ENCODE peak calls at places on chromosomes 1 and 21, in ten cellular contexts. O is activated T-helper 1 cell treated with Interleukin-2 at 50 U/mL for 16 hours; F is non-pigmented ciliary epithelial cell; D is cardiac fibroblast; R is DMS 273 treated with DMSO at 0.1 percent for 48 hours; H is psoas muscle; A is naive B cell; Q is stimulated activated CD8-positive, alpha-beta memory T cell treated with anti-CD3 and anti-CD28 coated beads, Interleukin-4, amount 100 ng/mL, for 1 hour; M is kidney tubule cell; S is EL. L is an unnamed sample.

GRCh38 chr21:44347911-44348451 is 5.4 kb upstream of the TRPM2 start:
- DNase-seq in O (no peak), F (no peak), D (no peak), R (no peak), H (no peak), A (no peak), Q (no peak), M (no peak), S (no peak), L (no peak)

GRCh38 chr1:32263744-32264143 is 12.7 kb downstream of the LCK start:
- DNase-seq in O (no peak), F (no peak), D (no peak), R (no peak), H (no peak), A (no peak), Q (no peak), M (no peak), S (no peak), L (no peak)

GRCh38 chr1:244918422-244919319 is 54.3 kb upstream of the HNRNPU start:
- DNase-seq in O (peak), F (no peak), D (peak), R (peak), H (peak), A (peak), Q (peak), M (peak), S (peak), L (no peak)

GRCh38 chr1:93652335-93652949 is 29.2 kb downstream of the BCAR3 start:
- DNase-seq in O (no peak), F (no peak), D (no peak), R (no peak), H (no peak), A (no peak), Q (no peak), M (no peak), S (no peak), L (no peak)

GRCh38 chr1:93015590-93015989 is 54.3 kb upstream of the DIPK1A start:
- DNase-seq in O (no peak), F (no peak), D (peak), R (no peak), H (no peak), A (no peak), Q (no peak), M (no peak), S (peak), L (no peak)

GRCh38 chr1:181021811-181022434 is 747 bp downstream of the STX6 start:
- DNase-seq in O (peak), F (no peak), D (peak), R (no peak), H (peak), A (peak), Q (peak), M (peak), S (peak), L (peak)

GRCh38 chr1:225655509-225656258 is 2.8 kb upstream of the ENAH start:
- DNase-seq in O (no peak), F (peak), D (peak), R (peak), H (peak), A (no peak), Q (no peak), M (peak), S (peak), L (peak)

GRCh38 chr1:11600901-11601300 is 53.3 kb downstream of the FBXO2 start:
- DNase-seq in O (no peak), F (no peak), D (no peak), R (no peak), H (no peak), A (no peak), Q (no peak), M (no peak), S (no peak), L (no peak)

GRCh38 chr1:160837558-160838205 is 25.0 kb downstream of the CD244 start:
- DNase-seq in O (peak), F (no peak), D (no peak), R (no peak), H (peak), A (peak), Q (peak), M (peak), S (peak), L (no peak)

GRCh38 chr1:158793604-158794003 is 12.6 kb upstream of the OR6N2 start:
- DNase-seq in O (no peak), F (no peak), D (no peak), R (no peak), H (no peak), A (no peak), Q (no peak), M (no peak), S (no peak), L (no peak)

GRCh38 chr1:28718601-28719331 is 18.0 kb upstream of the YTHDF2 start:
- DNase-seq in O (no peak), F (no peak), D (peak), R (no peak), H (no peak), A (no peak), Q (no peak), M (no peak), S (peak), L (no peak)

GRCh38 chr1:35188578-35189392 is 4.2 kb downstream of the SFPQ start:
- DNase-seq in O (no peak), F (no peak), D (no peak), R (no peak), H (no peak), A (no peak), Q (no peak), M (no peak), S (no peak), L (no peak)

GRCh38 chr1:205247130-205247921 is 19.6 kb downstream of the TMCC2 start:
- DNase-seq in O (no peak), F (no peak), D (no peak), R (peak), H (peak), A (no peak), Q (no peak), M (no peak), S (no peak), L (no peak)

GRCh38 chr1:244180256-244180655 is 129.2 kb downstream of the ZBTB18 start:
- DNase-seq in O (no peak), F (no peak), D (peak), R (no peak), H (no peak), A (no peak), Q (no peak), M (no peak), S (peak), L (no peak)

GRCh38 chr1:9746211-9746610 is 77.6 kb downstream of the CLSTN1 start:
- DNase-seq in O (no peak), F (no peak), D (peak), R (no peak), H (peak), A (no peak), Q (no peak), M (no peak), S (no peak), L (no peak)

GRCh38 chr21:17396948-17397347 is 115.9 kb upstream of the CXADR start:
- DNase-seq in O (no peak), F (no peak), D (no peak), R (no peak), H (no peak), A (no peak), Q (no peak), M (no peak), S (no peak), L (no peak)

GRCh38 chr21:23249760-23250159 is 2251.6 kb downstream of the NCAM2 start:
- DNase-seq in O (no peak), F (no peak), D (no peak), R (no peak), H (no peak), A (no peak), Q (no peak), M (no peak), S (no peak), L (no peak)

GRCh38 chr1:176199707-176200106 is 7.4 kb downstream of the COP1 start:
- DNase-seq in O (no peak), F (no peak), D (no peak), R (no peak), H (no peak), A (no peak), Q (no peak), M (no peak), S (no peak), L (no peak)

GRCh38 chr1:156383023-156383422 is 14.0 kb downstream of the RHBG start:
- DNase-seq in O (peak), F (no peak), D (peak), R (peak), H (peak), A (peak), Q (peak), M (peak), S (peak), L (no peak)

GRCh38 chr1:229664133-229664689 is 38.2 kb downstream of the URB2 start:
- DNase-seq in O (peak), F (peak), D (peak), R (no peak), H (no peak), A (peak), Q (peak), M (peak), S (peak), L (no peak)

GRCh38 chr1:29055160-29055559 is 68.5 kb downstream of the TMEM200B start:
- DNase-seq in O (no peak), F (no peak), D (no peak), R (no peak), H (no peak), A (no peak), Q (no peak), M (no peak), S (no peak), L (no peak)

GRCh38 chr21:44850208-44850800 is 23.2 kb downstream of the PTTG1IP start:
- DNase-seq in O (no peak), F (no peak), D (no peak), R (no peak), H (peak), A (no peak), Q (no peak), M (no peak), S (no peak), L (no peak)

GRCh38 chr1:110482662-110483307 is 31.8 kb downstream of the PROK1 start:
- DNase-seq in O (no peak), F (no peak), D (no peak), R (no peak), H (no peak), A (no peak), Q (no peak), M (no peak), S (no peak), L (no peak)

GRCh38 chr1:167538657-167539056 is 14.9 kb downstream of the CREG1 start:
- DNase-seq in O (no peak), F (no peak), D (no peak), R (no peak), H (no peak), A (no peak), Q (no peak), M (no peak), S (peak), L (no peak)

GRCh38 chr1:94322696-94323095 is 85.3 kb upstream of the ARHGAP29 start:
- DNase-seq in O (no peak), F (no peak), D (peak), R (no peak), H (no peak), A (no peak), Q (no peak), M (peak), S (peak), L (no peak)

L was measured in glomerular endothelial cell.